ENCODE peak calls at places on chromosomes 12 and 14, in six cellular contexts. T is K562, V is GM12892, K is GM12878, M is H1, H is HepG2. R is an unnamed sample.

GRCh38 chr12:6635375-6635855 is 344 bp downstream of the LPAR5 start:
- DNase-seq in V (no peak), K (no peak), T (peak; percentile 34), M (no peak), H (no peak), R (no peak)

GRCh38 chr12:3238196-3238595 is 161.0 kb downstream of the TSPAN9 start:
- DNase-seq in H (no peak), V (no peak), K (no peak), M (no peak), T (no peak), R (no peak)

GRCh38 chr12:26056335-26056734 is 68.5 kb downstream of the BHLHE41 start:
- DNase-seq in V (no peak), T (no peak), K (no peak), H (no peak), M (no peak), R (no peak)

GRCh38 chr12:124829008-124829707 is 34.5 kb downstream of the SCARB1 start:
- DNase-seq in H (peak; percentile 93), M (no peak), K (no peak), T (peak; percentile 41), V (no peak), R (no peak)

GRCh38 chr12:110670161-110670701 is 18.7 kb downstream of the HVCN1 start:
- DNase-seq in K (peak; percentile 95), V (no peak), H (no peak), T (no peak), M (no peak), R (no peak)

GRCh38 chr12:50218386-50218785 is 51.2 kb upstream of the CERS5 start:
- DNase-seq in M (no peak), T (no peak), H (no peak), V (no peak), K (no peak), R (no peak)

GRCh38 chr12:107503851-107504502 is 181.6 kb upstream of the PWP1 start:
- DNase-seq in H (no peak), M (no peak), K (no peak), V (no peak), T (no peak), R (no peak)

GRCh38 chr12:47095446-47096236 is 15.9 kb upstream of the AMIGO2 start:
- DNase-seq in K (no peak), T (no peak), V (no peak), H (no peak), M (no peak), R (no peak)

DNA sequence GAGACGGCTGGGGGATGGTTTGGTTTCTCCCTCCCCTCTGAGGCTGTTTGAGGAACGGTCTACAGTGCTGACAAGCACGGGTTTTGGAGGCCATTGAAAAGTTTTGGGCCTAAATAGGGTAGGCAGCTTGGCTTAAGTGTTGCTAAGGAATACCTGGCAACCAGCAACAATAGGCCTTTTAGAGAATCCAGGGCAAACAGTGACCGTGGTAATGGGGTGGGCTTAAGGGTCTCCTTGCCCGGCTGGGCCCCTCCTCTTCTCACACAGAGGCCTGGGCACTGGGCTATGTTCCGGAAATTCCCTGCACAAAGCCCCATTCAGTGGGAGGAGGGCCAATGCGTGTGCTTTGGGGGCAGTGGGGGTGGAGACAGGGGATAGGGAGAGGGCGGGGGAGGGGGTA is 55.4 kb downstream of the ASCL1 start:
- DNase-seq in K (no peak), T (no peak), V (no peak), H (no peak), M (peak; percentile 57), R (no peak)
- TF ChIP-seq TAF1 in K (no peak), T (no peak), V (no peak), H (no peak), M (no peak), R (no peak)

GRCh38 chr12:31951008-31951407 is 8.2 kb upstream of the RESF1 start:
- DNase-seq in V (no peak), K (no peak), T (no peak), M (no peak), H (no peak), R (no peak)
- TF ChIP-seq POLR2A in V (no peak), K (no peak), T (no peak), M (no peak), H (no peak), R (no peak)

DNA sequence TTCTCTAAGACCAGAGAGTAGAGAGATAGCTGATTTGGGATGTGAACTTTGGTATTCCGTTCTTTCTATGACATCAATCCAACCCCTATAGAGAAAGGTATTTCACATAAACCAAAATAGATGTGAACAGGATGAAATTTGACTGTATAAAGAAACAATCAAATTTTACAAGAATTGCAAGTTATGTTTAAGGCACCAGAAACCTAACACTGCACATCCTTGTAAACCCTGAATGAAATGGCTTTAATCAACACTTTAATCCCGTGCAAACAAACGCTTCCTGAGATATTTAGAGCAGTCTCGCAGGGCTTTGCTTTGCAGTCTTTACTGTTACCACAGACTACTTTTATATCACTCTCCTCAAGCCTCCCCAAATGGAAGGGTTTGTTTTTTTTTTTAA is 125.1 kb downstream of the APAF1 start:
- DNase-seq in H (no peak), V (no peak), M (no peak), K (no peak), T (no peak), R (no peak)
- TF ChIP-seq TAF1 in H (no peak), V (no peak), M (no peak), K (no peak), T (no peak), R (no peak)

DNA sequence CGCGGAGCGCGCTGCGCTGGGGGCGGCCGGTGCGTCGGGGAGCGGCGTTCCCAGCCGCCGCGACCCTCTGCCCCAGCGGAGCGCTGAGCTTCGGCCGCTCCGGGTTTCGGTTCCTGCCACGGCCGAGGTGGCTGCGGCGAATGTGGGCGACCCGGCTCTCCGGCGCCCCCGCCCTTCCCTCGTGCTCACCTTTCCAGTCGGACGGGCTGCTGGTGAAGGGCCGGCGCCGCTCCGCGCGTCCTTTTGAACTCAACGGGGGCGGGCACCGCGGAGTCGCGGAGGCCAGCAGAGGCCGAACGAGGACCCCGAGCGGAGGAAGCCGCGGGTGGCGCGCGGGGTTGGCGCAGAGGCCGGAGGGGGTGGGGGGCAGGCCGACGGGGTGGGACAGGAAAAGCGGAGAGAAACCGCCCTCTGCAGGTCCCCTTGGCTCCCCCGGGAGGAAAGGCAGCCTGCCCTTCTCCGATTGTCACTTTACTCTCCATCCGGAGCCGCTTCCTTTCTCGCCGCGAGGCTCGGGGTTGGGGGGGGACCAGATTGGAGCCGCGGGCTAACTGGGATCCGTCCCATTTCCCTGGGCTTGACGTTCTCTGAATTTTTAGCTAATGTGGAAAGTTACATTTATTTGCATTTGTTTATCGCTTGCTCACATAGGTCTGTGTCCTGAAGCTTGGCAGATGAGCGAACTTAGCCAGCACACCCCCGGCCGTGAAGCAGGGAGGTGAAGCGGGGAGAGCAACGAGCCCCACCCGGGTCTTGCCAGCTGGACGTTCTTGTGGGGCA is at the start of gene SMAGP:
- DNase-seq in T (peak; percentile 82), H (peak; percentile 40), K (no peak), V (peak; percentile 54), M (peak; percentile 89), R (peak; percentile 67)
- TF ChIP-seq POLR2A in T (peak; percentile 56), H (peak; percentile 44), K (no peak), V (no peak), M (peak; percentile 63), R (no peak)

GRCh38 chr14:74682169-74682952 is 30.5 kb downstream of the AREL1 start:
- DNase-seq in H (peak; percentile 70), K (no peak), V (no peak), M (no peak), T (no peak), R (no peak)
- TF ChIP-seq TAF1 in H (no peak), K (no peak), V (no peak), M (no peak), T (no peak), R (no peak)

DNA sequence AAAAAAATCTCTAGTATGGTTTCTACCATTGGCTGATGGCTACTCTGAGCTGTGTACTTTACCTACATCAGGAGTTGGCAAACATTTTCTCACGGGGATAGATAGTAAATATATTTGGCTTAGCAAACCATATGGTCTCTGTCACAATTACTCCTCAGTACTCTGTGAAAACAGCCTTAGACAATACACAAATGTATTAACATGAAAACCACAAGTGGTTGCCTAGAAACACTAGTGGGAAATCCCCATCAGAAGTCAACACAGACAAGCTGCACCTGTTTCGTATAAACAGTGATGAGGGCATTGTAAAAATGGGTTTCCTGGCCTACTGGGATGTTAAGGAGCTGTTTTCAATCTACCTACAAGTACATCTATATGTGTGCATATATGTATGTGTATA is 84.6 kb upstream of the NAV3 start:
- DNase-seq in H (no peak), T (no peak), M (no peak), V (no peak), K (peak; percentile 83), R (no peak)
- TF ChIP-seq POLR2A in H (no peak), T (no peak), M (no peak), V (no peak), K (no peak), R (no peak)

GRCh38 chr14:88765130-88765529 is 27.6 kb downstream of the EML5 start:
- DNase-seq in V (no peak), M (no peak), T (no peak), H (no peak), K (no peak), R (no peak)
- TF ChIP-seq TAF1 in V (no peak), M (no peak), T (no peak), H (no peak), K (no peak), R (no peak)

GRCh38 chr12:89346741-89347324 is 5.5 kb downstream of the DUSP6 start:
- DNase-seq in K (no peak), T (no peak), M (no peak), H (peak; percentile 42), V (no peak), R (no peak)
- TF ChIP-seq POLR2A in K (no peak), T (no peak), M (no peak), H (peak; percentile 49), V (no peak), R (no peak)

GRCh38 chr12:105368047-105368646 is 37.7 kb downstream of the C12orf75 start:
- DNase-seq in V (no peak), T (no peak), H (no peak), K (no peak), M (peak; percentile 23), R (no peak)
- TF ChIP-seq TAF1 in V (no peak), T (no peak), H (no peak), K (no peak), M (no peak), R (no peak)

R was measured in GM12891.